ENCODE peak calls at places on chromosomes 13 and 19, in eight cellular contexts. E, B, H, P, J, Q, G and V are unnamed samples.

GRCh38 chr19:15099017-15099582 is 8.1 kb upstream of the SYDE1 start:
- DNase-seq in J (no peak), P (no peak), Q (no peak), B (no peak), H (no peak), E (no peak), G (no peak), V (no peak)

GRCh38 chr19:54266133-54266532 is 9.1 kb upstream of the LILRB5 start:
- DNase-seq in H (peak; percentile 30), Q (peak; percentile 57), E (peak; percentile 47), J (peak; percentile 59), G (peak; percentile 79), B (peak; percentile 5), P (peak; percentile 28), V (peak; percentile 36)

GRCh38 chr19:3054972-3055740 is 7.1 kb downstream of the TLE5 start:
- DNase-seq in B (no peak), J (peak; percentile 17), H (peak; percentile 31), Q (no peak), G (no peak), P (no peak), E (no peak), V (no peak)

GRCh38 chr19:40465025-40465780 is at the start of gene BLVRB:
- DNase-seq in P (no peak), G (no peak), Q (peak; percentile 51), B (no peak), H (peak; percentile 82), J (peak; percentile 52), E (no peak), V (no peak)

GRCh38 chr19:48496959-48497727 is 14.5 kb downstream of the LMTK3 start:
- DNase-seq in J (no peak), G (no peak), B (no peak), E (no peak), Q (no peak), P (no peak), H (no peak), V (no peak)

GRCh38 chr19:8256276-8257051 is 47.3 kb downstream of the CERS4 start:
- DNase-seq in Q (no peak), P (no peak), G (no peak), E (no peak), B (no peak), J (no peak), H (no peak), V (no peak)

GRCh38 chr13:27007166-27007565 is 164.4 kb downstream of the USP12 start:
- DNase-seq in Q (peak; percentile 99), E (no peak), P (no peak), J (no peak), G (no peak), B (peak; percentile 44), H (no peak), V (no peak)

GRCh38 chr19:2120821-2121220 is 24.1 kb downstream of the IZUMO4 start:
- DNase-seq in H (no peak), P (no peak), J (no peak), G (no peak), B (no peak), Q (no peak), E (no peak), V (no peak)

GRCh38 chr19:51702103-51702753 is 9.1 kb downstream of the SPACA6 start:
- DNase-seq in B (no peak), P (no peak), E (no peak), G (peak; percentile 92), H (no peak), J (peak; percentile 24), Q (no peak), V (no peak)

GRCh38 chr13:46995874-46996273 is 99.0 kb upstream of the HTR2A start:
- DNase-seq in P (no peak), H (no peak), J (no peak), Q (no peak), B (no peak), G (no peak), E (no peak), V (peak; percentile 16)

GRCh38 chr19:53865918-53866696 is 1.6 kb upstream of the MYADM start:
- DNase-seq in B (no peak), E (peak; percentile 42), J (peak; percentile 39), G (peak; percentile 71), H (no peak), P (no peak), Q (no peak), V (no peak)

GRCh38 chr13:101416181-101417042 is at the start of gene NALCN:
- DNase-seq in H (peak; percentile 14), Q (peak; percentile 46), P (no peak), E (no peak), J (no peak), G (no peak), B (peak; percentile 1), V (no peak)

GRCh38 chr19:48543121-48543710 is 8.8 kb upstream of the SULT2B1 start:
- DNase-seq in E (no peak), B (peak; percentile 79), H (peak; percentile 19), P (no peak), Q (no peak), J (peak; percentile 65), G (peak; percentile 82), V (no peak)

GRCh38 chr13:37385248-37385647 is 213.3 kb downstream of the POSTN start:
- DNase-seq in P (no peak), E (no peak), J (no peak), B (no peak), Q (no peak), H (no peak), G (no peak), V (no peak)

GRCh38 chr19:49515767-49516166 is 3.3 kb downstream of the FCGRT start:
- DNase-seq in E (no peak), B (no peak), Q (no peak), H (no peak), J (no peak), P (no peak), G (no peak), V (no peak)

GRCh38 chr13:29497137-29497654 is 98.3 kb downstream of the SLC7A1 start:
- DNase-seq in E (no peak), H (peak; percentile 61), G (no peak), Q (peak; percentile 89), J (peak; percentile 65), P (no peak), B (no peak), V (no peak)

GRCh38 chr19:19489804-19490204 is 25.5 kb downstream of the TSSK6 start:
- DNase-seq in P (no peak), Q (no peak), B (no peak), G (peak; percentile 34), E (no peak), J (no peak), H (no peak), V (no peak)

GRCh38 chr13:27821566-27821965 is 29.3 kb downstream of the GSX1 start:
- DNase-seq in J (no peak), Q (no peak), G (no peak), B (no peak), P (no peak), H (no peak), E (no peak), V (no peak)

GRCh38 chr13:23959231-23959862 is 62.0 kb upstream of the C1QTNF9B start:
- DNase-seq in H (peak; percentile 63), Q (no peak), J (peak; percentile 43), B (no peak), G (no peak), E (no peak), P (no peak), V (no peak)

GRCh38 chr19:48745208-48745995 is 1.3 kb downstream of the IZUMO1 start:
- DNase-seq in H (peak; percentile 31), Q (peak; percentile 76), G (peak; percentile 63), J (peak; percentile 57), E (no peak), B (no peak), P (no peak), V (no peak)

GRCh38 chr13:21849323-21849722 is 178.4 kb downstream of the FGF9 start:
- DNase-seq in G (no peak), E (no peak), H (no peak), B (no peak), J (peak; percentile 43), Q (peak; percentile 24), P (no peak), V (peak; percentile 34)

GRCh38 chr19:49557641-49558325 is 22.6 kb downstream of the NOSIP start:
- DNase-seq in G (no peak), Q (no peak), J (no peak), B (no peak), E (no peak), P (no peak), H (no peak), V (no peak)

GRCh38 chr13:25490236-25490635 is 118.5 kb downstream of the ATP8A2 start:
- DNase-seq in P (no peak), J (no peak), E (no peak), G (no peak), H (no peak), B (no peak), Q (peak; percentile 55), V (no peak)

GRCh38 chr13:113309481-113309880 is 12.4 kb downstream of the LAMP1 start:
- DNase-seq in H (no peak), E (no peak), J (no peak), G (no peak), Q (no peak), P (no peak), B (no peak), V (no peak)

GRCh38 chr13:100506154-100506553 is 82.4 kb downstream of the GGACT start:
- DNase-seq in B (no peak), H (no peak), G (no peak), E (no peak), P (peak; percentile 8), J (no peak), Q (no peak), V (no peak)

GRCh38 chr13:25046274-25046984 is 49.5 kb upstream of the PABPC3 start:
- DNase-seq in H (no peak), B (no peak), Q (peak; percentile 64), J (no peak), P (no peak), E (no peak), G (no peak), V (no peak)

GRCh38 chr13:113224486-113224885 is 15.1 kb downstream of the CUL4A start:
- DNase-seq in E (no peak), J (no peak), Q (no peak), G (no peak), P (no peak), B (no peak), H (no peak), V (no peak)

GRCh38 chr13:79096099-79096498 is 310.0 kb downstream of the RBM26 start:
- DNase-seq in P (no peak), E (no peak), Q (no peak), B (no peak), J (no peak), H (no peak), G (no peak), V (no peak)